ENCODE peak calls at places on chromosomes 3 and 15, in four cellular contexts. K is fibroblast of pulmonary artery, I is tibial nerve, Z is LHCN-M2. T is an unnamed sample.

GRCh38 chr3:8581806-8582436 is 62.7 kb downstream of the SSUH2 start:
- DNase-seq in I (no peak), K (no peak), Z (peak), T (no peak)

GRCh38 chr3:29922990-29923746 is 642.3 kb downstream of the RBMS3 start:
- DNase-seq in K (peak), Z (peak), I (peak), T (peak)

GRCh38 chr3:30667250-30667585 is 60.8 kb downstream of the TGFBR2 start:
- DNase-seq in I (no peak), K (peak), Z (peak), T (no peak)

GRCh38 chr3:98657429-98657828 is 64.0 kb upstream of the CPOX start:
- DNase-seq in I (no peak), K (no peak), Z (no peak), T (no peak)

GRCh38 chr15:84702961-84703482 is 12.9 kb downstream of the SEC11A start:
- DNase-seq in K (peak), I (peak), Z (peak), T (peak)

GRCh38 chr3:138070006-138070405 is 45.4 kb downstream of the DZIP1L start:
- DNase-seq in Z (no peak), K (no peak), I (no peak), T (no peak)

GRCh38 chr3:192303235-192303634 is 424.1 kb downstream of the FGF12 start:
- DNase-seq in K (no peak), Z (no peak), I (no peak), T (no peak)

GRCh38 chr3:42118762-42119361 is 27.7 kb downstream of the TRAK1 start:
- DNase-seq in Z (peak), I (peak), K (peak), T (peak)

GRCh38 chr3:171810278-171811058 is at the start of gene PLD1:
- DNase-seq in Z (no peak), I (peak), K (peak), T (peak)

T was measured in hepatic stellate cell.